ENCODE peak calls at places on chromosomes 5 and 9, in eight cellular contexts. V is erythroblast, F is T1000, G is hypothalamus, T is RWPE1, O is mesendoderm, E is lower leg skin, I is ACHN. Q is an unnamed sample.

GRCh38 chr5:128596071-128596470 is 58.0 kb upstream of the FBN2 start:
- DNase-seq in V (no peak), T (no peak), F (no peak), O (no peak), I (no peak), E (no peak), G (no peak), Q (no peak)

GRCh38 chr5:6377121-6377520 is 1.2 kb downstream of the MED10 start:
- DNase-seq in O (no peak), E (no peak), T (no peak), G (no peak), V (peak; percentile 29), I (no peak), F (no peak), Q (no peak)

GRCh38 chr9:107600060-107600573 is 110.5 kb upstream of the KLF4 start:
- DNase-seq in F (no peak), V (no peak), G (no peak), I (no peak), E (no peak), T (no peak), O (no peak), Q (no peak)

GRCh38 chr9:34653131-34653530 is 1.1 kb downstream of the IL11RA start:
- DNase-seq in V (no peak), T (no peak), O (no peak), I (no peak), G (no peak), F (no peak), E (no peak), Q (no peak)

GRCh38 chr9:128361981-128362646 is 9.1 kb upstream of the URM1 start:
- DNase-seq in O (peak; percentile 88), T (peak; percentile 95), E (peak; percentile 97), G (peak; percentile 45), F (peak; percentile 71), I (peak; percentile 79), V (peak; percentile 83), Q (peak; percentile 17)

GRCh38 chr5:1231354-1231905 is 6.2 kb downstream of the SLC6A18 start:
- DNase-seq in O (no peak), T (no peak), I (no peak), E (no peak), F (no peak), G (no peak), V (no peak), Q (no peak)

GRCh38 chr9:89523948-89524347 is 26.0 kb upstream of the SEMA4D start:
- DNase-seq in O (no peak), F (no peak), E (no peak), I (no peak), V (no peak), G (no peak), T (no peak), Q (no peak)

GRCh38 chr5:132273631-132274030 is 16.1 kb downstream of the PDLIM4 start:
- DNase-seq in V (no peak), I (no peak), G (no peak), E (peak; percentile 8), T (no peak), F (no peak), O (no peak), Q (no peak)

GRCh38 chr9:2833096-2833495 is 10.8 kb downstream of the PUM3 start:
- DNase-seq in I (no peak), V (no peak), O (no peak), G (no peak), T (no peak), E (no peak), F (no peak), Q (no peak)

GRCh38 chr9:133619791-133620190 is 10.6 kb upstream of the FAM163B start:
- DNase-seq in V (no peak), T (no peak), O (no peak), F (no peak), G (no peak), E (no peak), I (no peak), Q (peak; percentile 12)

GRCh38 chr5:172498431-172499129 is 44.3 kb upstream of the SH3PXD2B start:
- DNase-seq in F (no peak), V (no peak), G (no peak), O (no peak), E (peak; percentile 61), T (no peak), I (no peak), Q (no peak)

GRCh38 chr9:36137392-36138004 is 965 bp downstream of the GLIPR2 start:
- DNase-seq in E (no peak), I (no peak), O (peak; percentile 30), V (no peak), T (no peak), F (no peak), G (no peak), Q (no peak)

GRCh38 chr9:125140576-125140975 is 2.8 kb downstream of the SCAI start:
- DNase-seq in T (no peak), G (no peak), E (no peak), F (no peak), O (no peak), V (no peak), I (no peak), Q (no peak)

GRCh38 chr5:61394793-61395192 is 62.7 kb downstream of the ZSWIM6 start:
- DNase-seq in V (no peak), I (no peak), G (no peak), F (no peak), E (no peak), O (no peak), T (no peak), Q (no peak)

GRCh38 chr9:70073193-70073592 is 29.5 kb downstream of the MAMDC2 start:
- DNase-seq in O (no peak), F (no peak), I (no peak), E (no peak), V (no peak), G (no peak), T (no peak), Q (no peak)

GRCh38 chr9:107336718-107337360 is 53.8 kb downstream of the RAD23B start:
- DNase-seq in E (peak; percentile 93), O (no peak), V (no peak), G (no peak), T (peak; percentile 84), F (no peak), I (no peak), Q (no peak)

GRCh38 chr5:671459-672328 is 21.5 kb downstream of the TPPP start:
- DNase-seq in E (peak; percentile 94), I (peak; percentile 58), T (peak; percentile 71), G (peak; percentile 87), V (peak; percentile 65), F (peak; percentile 23), O (peak; percentile 80), Q (peak; percentile 43)

GRCh38 chr5:37900692-37901091 is 60.9 kb upstream of the GDNF start:
- DNase-seq in F (no peak), E (no peak), G (no peak), I (peak; percentile 51), O (peak; percentile 63), T (peak; percentile 25), V (no peak), Q (no peak)

GRCh38 chr9:79928661-79929060 is 356.9 kb downstream of the TLE4 start:
- DNase-seq in V (no peak), F (no peak), I (no peak), E (no peak), T (no peak), G (no peak), O (no peak), Q (no peak)

GRCh38 chr5:16507716-16508115 is 42.1 kb upstream of the ZNF622 start:
- DNase-seq in T (no peak), I (no peak), O (no peak), V (no peak), E (no peak), G (no peak), F (no peak), Q (no peak)

GRCh38 chr9:137083418-137084004 is 3.3 kb upstream of the MAN1B1 start:
- DNase-seq in V (peak; percentile 62), T (peak; percentile 97), I (peak; percentile 96), E (peak; percentile 94), O (peak; percentile 72), G (no peak), F (peak; percentile 88), Q (no peak)

GRCh38 chr9:6068983-6069382 is 53.6 kb upstream of the RANBP6 start:
- DNase-seq in T (no peak), F (no peak), V (no peak), O (no peak), E (no peak), I (no peak), G (no peak), Q (no peak)

GRCh38 chr9:126399251-126399650 is 72.6 kb downstream of the MVB12B start:
- DNase-seq in O (peak; percentile 53), G (no peak), E (no peak), I (no peak), T (no peak), V (no peak), F (no peak), Q (no peak)

GRCh38 chr5:127398508-127398907 is 107.9 kb downstream of the MEGF10 start:
- DNase-seq in V (no peak), F (no peak), E (no peak), G (no peak), O (no peak), T (no peak), I (no peak), Q (no peak)

GRCh38 chr5:4581289-4581688 is 558.8 kb upstream of the ADAMTS16 start:
- DNase-seq in F (no peak), V (no peak), I (no peak), G (no peak), O (no peak), E (no peak), T (no peak), Q (no peak)

GRCh38 chr5:174843263-174844250 is 119.2 kb downstream of the MSX2 start:
- DNase-seq in V (no peak), F (no peak), G (no peak), O (peak; percentile 90), T (no peak), I (no peak), E (no peak), Q (no peak)

GRCh38 chr9:133517711-133518110 is 7.0 kb downstream of the MYMK start:
- DNase-seq in E (no peak), I (no peak), V (no peak), G (no peak), F (no peak), O (no peak), T (no peak), Q (no peak)

GRCh38 chr5:96320797-96321196 is 112.3 kb downstream of the PCSK1 start:
- DNase-seq in O (no peak), V (no peak), G (no peak), F (no peak), T (peak; percentile 41), I (no peak), E (no peak), Q (no peak)